ENCODE peak calls at places on chromosomes 5 and 9, in ten cellular contexts. Z is uterus; F is AG10803; P is left colon; X is CD4-positive, alpha-beta T cell; R is stimulated activated CD8-positive, alpha-beta memory T cell treated with anti-CD3 and anti-CD28 coated beads, Interleukin-4, amount 100 ng/mL, for 24 hours; B is cardiac muscle cell; U is fibroblast of mammary gland; O is EH; Y is AG08395. J is an unnamed sample.

GRCh38 chr9:126497673-126498255 is 116.0 kb upstream of the LMX1B start:
- DNase-seq in Y (no peak), B (no peak), P (no peak), Z (no peak), U (no peak), X (no peak), O (no peak), R (no peak), F (no peak), J (no peak)

GRCh38 chr9:35918780-35919179 is 9.5 kb downstream of the SPAAR start:
- DNase-seq in X (no peak), P (no peak), B (no peak), F (no peak), R (no peak), Y (no peak), O (no peak), U (no peak), Z (no peak), J (no peak)

GRCh38 chr9:109735796-109736195 is 44.2 kb upstream of the PALM2AKAP2 start:
- DNase-seq in Z (no peak), X (no peak), F (no peak), Y (no peak), U (no peak), P (no peak), B (peak), R (no peak), O (no peak), J (no peak)

GRCh38 chr5:179188636-179189035 is 128.5 kb downstream of the ZNF354C start:
- DNase-seq in B (no peak), R (no peak), X (no peak), F (no peak), Z (no peak), P (no peak), O (no peak), U (no peak), Y (no peak), J (no peak)

GRCh38 chr9:121774715-121775613 is 123.5 kb downstream of the DAB2IP start:
- DNase-seq in F (no peak), X (no peak), R (no peak), U (no peak), P (peak), O (no peak), Y (no peak), B (no peak), Z (no peak), J (no peak)

GRCh38 chr9:95515272-95516113 is 1.3 kb downstream of the PTCH1 start:
- DNase-seq in X (no peak), R (no peak), Y (no peak), Z (no peak), O (no peak), U (no peak), B (no peak), P (no peak), F (no peak), J (no peak)

GRCh38 chr5:72817076-72817476 is 615 bp downstream of the TNPO1 start:
- DNase-seq in F (peak), O (peak), X (peak), P (peak), R (peak), Y (peak), Z (peak), U (peak), B (peak), J (no peak)

GRCh38 chr5:79255786-79256557 is 20.0 kb downstream of the JMY start:
- DNase-seq in B (peak), O (peak), Z (no peak), U (peak), X (no peak), P (no peak), R (no peak), F (peak), Y (peak), J (no peak)